ENCODE peak calls at places on chromosome 2, in seven cellular contexts. L, I, O, B, Q, K and D are unnamed samples.

GRCh38 chr2:202335791-202336467 is 40.2 kb upstream of the BMPR2 start:
- DNase-seq in L (no peak), I (no peak), O (no peak), B (no peak), Q (no peak), K (no peak), D (no peak)

GRCh38 chr2:96095116-96095636 is 21.2 kb downstream of the ADRA2B start:
- DNase-seq in L (peak), I (no peak), O (no peak), B (no peak), Q (no peak), K (no peak), D (no peak)

GRCh38 chr2:232843860-232844259 is 26.2 kb upstream of the SNORC start:
- DNase-seq in L (no peak), I (no peak), O (no peak), B (no peak), Q (no peak), K (no peak), D (no peak)

GRCh38 chr2:25127631-25128030 is 40.7 kb downstream of the POMC start:
- DNase-seq in L (no peak), I (no peak), O (no peak), B (no peak), Q (no peak), K (no peak), D (no peak)

GRCh38 chr2:9946818-9947217 is 4.7 kb upstream of the GRHL1 start:
- DNase-seq in L (no peak), I (no peak), O (no peak), B (no peak), Q (no peak), K (peak), D (no peak)

GRCh38 chr2:183284606-183285005 is 160.4 kb downstream of the NUP35 start:
- DNase-seq in L (no peak), I (no peak), O (no peak), B (no peak), Q (no peak), K (no peak), D (no peak)

GRCh38 chr2:56741601-56742102 is 557.9 kb downstream of the CCDC85A start:
- DNase-seq in L (no peak), I (no peak), O (peak), B (peak), Q (no peak), K (peak), D (peak)

GRCh38 chr2:232432598-232433184 is 23.3 kb upstream of the ALPI start:
- DNase-seq in L (peak), I (peak), O (peak), B (no peak), Q (no peak), K (no peak), D (no peak)

GRCh38 chr2:159010340-159010739 is 41.9 kb downstream of the TANC1 start:
- DNase-seq in L (no peak), I (no peak), O (peak), B (no peak), Q (no peak), K (peak), D (no peak)

GRCh38 chr2:28227498-28227897 is 165.2 kb upstream of the FOSL2 start:
- DNase-seq in L (no peak), I (no peak), O (no peak), B (no peak), Q (no peak), K (no peak), D (no peak)

GRCh38 chr2:81060971-81061370 is 756.4 kb upstream of the LRRTM1 start:
- DNase-seq in L (no peak), I (no peak), O (no peak), B (no peak), Q (no peak), K (no peak), D (no peak)

GRCh38 chr2:201263774-201264173 is 3.4 kb downstream of the CASP8 start:
- DNase-seq in L (no peak), I (no peak), O (no peak), B (no peak), Q (no peak), K (no peak), D (no peak)

GRCh38 chr2:12928197-12928596 is 211.5 kb downstream of the TRIB2 start:
- DNase-seq in L (peak), I (no peak), O (peak), B (no peak), Q (no peak), K (no peak), D (no peak)

GRCh38 chr2:241894681-241895426 is 25.3 kb downstream of the RTP5 start:
- DNase-seq in L (no peak), I (peak), O (no peak), B (no peak), Q (no peak), K (no peak), D (peak)

GRCh38 chr2:237581751-237582746 is 8.5 kb downstream of the RAB17 start:
- DNase-seq in L (peak), I (no peak), O (peak), B (no peak), Q (peak), K (peak), D (no peak)

GRCh38 chr2:62287895-62288589 is 92.1 kb downstream of the B3GNT2 start:
- DNase-seq in L (peak), I (no peak), O (peak), B (no peak), Q (peak), K (peak), D (no peak)

GRCh38 chr2:232970051-232970450 is 43.0 kb downstream of the NGEF start:
- DNase-seq in L (no peak), I (no peak), O (no peak), B (no peak), Q (no peak), K (no peak), D (no peak)

GRCh38 chr2:216299588-216299987 is 72.7 kb downstream of the MARCHF4 start:
- DNase-seq in L (peak), I (no peak), O (no peak), B (no peak), Q (no peak), K (no peak), D (no peak)

GRCh38 chr2:12213222-12213621 is 466.8 kb downstream of the LPIN1 start:
- DNase-seq in L (peak), I (no peak), O (no peak), B (no peak), Q (no peak), K (no peak), D (no peak)

GRCh38 chr2:69554981-69555380 is 88.6 kb downstream of the AAK1 start:
- DNase-seq in L (no peak), I (no peak), O (no peak), B (no peak), Q (peak), K (no peak), D (no peak)

GRCh38 chr2:48227617-48228344 is 302.2 kb upstream of the STON1 start:
- DNase-seq in L (no peak), I (no peak), O (no peak), B (no peak), Q (peak), K (no peak), D (no peak)

GRCh38 chr2:24076849-24077534 is 866 bp upstream of the SF3B6 start:
- DNase-seq in L (peak), I (no peak), O (peak), B (no peak), Q (no peak), K (no peak), D (peak)

GRCh38 chr2:98346259-98347236 is at the start of gene CNGA3:
- DNase-seq in L (peak), I (peak), O (peak), B (no peak), Q (no peak), K (no peak), D (no peak)

GRCh38 chr2:200356794-200357472 is 50.4 kb downstream of the SPATS2L start:
- DNase-seq in L (no peak), I (no peak), O (no peak), B (no peak), Q (no peak), K (no peak), D (no peak)

GRCh38 chr2:30306522-30306921 is 75.2 kb downstream of the LBH start:
- DNase-seq in L (no peak), I (no peak), O (no peak), B (no peak), Q (no peak), K (no peak), D (no peak)

GRCh38 chr2:10139536-10139935 is 17.0 kb downstream of the RRM2 start:
- DNase-seq in L (no peak), I (no peak), O (no peak), B (no peak), Q (no peak), K (no peak), D (no peak)

GRCh38 chr2:157261199-157261782 is 3.8 kb downstream of the GALNT5 start:
- DNase-seq in L (peak), I (no peak), O (peak), B (peak), Q (no peak), K (no peak), D (no peak)

GRCh38 chr2:16177671-16178180 is 237.4 kb downstream of the MYCN start:
- DNase-seq in L (no peak), I (no peak), O (no peak), B (no peak), Q (no peak), K (no peak), D (no peak)

GRCh38 chr2:118852605-118853128 is 5.2 kb upstream of the EN1 start:
- DNase-seq in L (no peak), I (peak), O (peak), B (no peak), Q (no peak), K (no peak), D (no peak)

GRCh38 chr2:88074854-88075292 is 7.2 kb downstream of the SMYD1 start:
- DNase-seq in L (no peak), I (no peak), O (no peak), B (no peak), Q (no peak), K (no peak), D (no peak)

GRCh38 chr2:101655941-101656422 is 41.5 kb upstream of the MAP4K4 start:
- DNase-seq in L (no peak), I (no peak), O (no peak), B (no peak), Q (no peak), K (peak), D (no peak)

GRCh38 chr2:88933980-88934379 is 242.5 kb downstream of the RPIA start:
- DNase-seq in L (no peak), I (no peak), O (no peak), B (no peak), Q (no peak), K (peak), D (no peak)

GRCh38 chr2:216651370-216651881 is 18.2 kb downstream of the IGFBP2 start:
- DNase-seq in L (no peak), I (no peak), O (no peak), B (no peak), Q (no peak), K (no peak), D (no peak)

DNA sequence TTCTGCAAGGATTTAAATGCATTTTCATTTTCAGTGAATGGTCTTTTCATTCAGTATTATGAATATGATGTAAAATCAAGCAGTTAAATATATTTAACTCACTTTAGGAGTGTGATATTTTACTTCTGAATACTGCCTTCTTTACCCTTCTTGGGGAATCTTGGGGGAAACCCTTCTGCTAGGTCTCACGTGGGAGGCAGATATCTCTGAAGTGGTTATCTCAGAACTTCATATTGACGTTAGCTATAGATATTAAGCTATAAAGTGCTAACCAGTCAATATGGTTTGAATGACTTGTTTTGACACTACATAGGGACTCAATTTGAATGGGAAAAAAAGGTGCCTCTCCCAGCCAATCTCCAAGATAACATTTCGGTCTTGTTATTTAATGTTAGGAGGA is 9.8 kb downstream of the REL start:
- DNase-seq in L (peak), I (no peak), O (no peak), B (no peak), Q (no peak), K (no peak), D (no peak)
- TF ChIP-seq JUND in L (no peak), I (no peak), O (no peak), B (no peak), Q (no peak), K (no peak), D (no peak)

GRCh38 chr2:230934291-230935131 is 9.5 kb upstream of the GPR55 start:
- DNase-seq in L (no peak), I (peak), O (no peak), B (no peak), Q (no peak), K (no peak), D (no peak)

GRCh38 chr2:230931556-230932231 is 6.7 kb upstream of the GPR55 start:
- DNase-seq in L (no peak), I (no peak), O (no peak), B (no peak), Q (no peak), K (no peak), D (no peak)

GRCh38 chr2:230933521-230934180 is 8.6 kb upstream of the GPR55 start:
- DNase-seq in L (no peak), I (peak), O (no peak), B (no peak), Q (no peak), K (no peak), D (no peak)

GRCh38 chr2:230930928-230931555 is 6.0 kb upstream of the GPR55 start:
- DNase-seq in L (no peak), I (no peak), O (no peak), B (no peak), Q (no peak), K (no peak), D (no peak)

GRCh38 chr2:230932556-230933511 is 7.8 kb upstream of the GPR55 start:
- DNase-seq in L (no peak), I (no peak), O (no peak), B (no peak), Q (no peak), K (no peak), D (no peak)
- TF ChIP-seq JUND in L (no peak), I (no peak), O (no peak), B (no peak), Q (no peak), K (no peak), D (no peak)

GRCh38 chr2:44016282-44016681 is 20.5 kb upstream of the LRPPRC start:
- DNase-seq in L (peak), I (peak), O (no peak), B (no peak), Q (no peak), K (peak), D (peak)
- TF ChIP-seq JUND in L (no peak), I (no peak), O (no peak), B (no peak), Q (no peak), K (no peak), D (no peak)

GRCh38 chr2:168730391-168730790 is 72.0 kb upstream of the NOSTRIN start:
- DNase-seq in L (peak), I (no peak), O (no peak), B (no peak), Q (no peak), K (no peak), D (no peak)
- TF ChIP-seq JUND in L (no peak), I (peak), O (no peak), B (no peak), Q (no peak), K (no peak), D (no peak)

GRCh38 chr2:219024059-219024458 is 17.3 kb downstream of the CFAP65 start:
- DNase-seq in L (no peak), I (no peak), O (no peak), B (no peak), Q (no peak), K (no peak), D (no peak)

GRCh38 chr2:219022041-219022440 is 19.3 kb downstream of the CFAP65 start:
- DNase-seq in L (no peak), I (no peak), O (no peak), B (no peak), Q (no peak), K (no peak), D (no peak)

GRCh38 chr2:219022616-219023015 is 18.7 kb downstream of the CFAP65 start:
- DNase-seq in L (no peak), I (no peak), O (no peak), B (no peak), Q (no peak), K (no peak), D (no peak)

GRCh38 chr2:219021591-219021990 is 19.7 kb downstream of the CFAP65 start:
- DNase-seq in L (no peak), I (no peak), O (no peak), B (no peak), Q (no peak), K (no peak), D (no peak)

DNA sequence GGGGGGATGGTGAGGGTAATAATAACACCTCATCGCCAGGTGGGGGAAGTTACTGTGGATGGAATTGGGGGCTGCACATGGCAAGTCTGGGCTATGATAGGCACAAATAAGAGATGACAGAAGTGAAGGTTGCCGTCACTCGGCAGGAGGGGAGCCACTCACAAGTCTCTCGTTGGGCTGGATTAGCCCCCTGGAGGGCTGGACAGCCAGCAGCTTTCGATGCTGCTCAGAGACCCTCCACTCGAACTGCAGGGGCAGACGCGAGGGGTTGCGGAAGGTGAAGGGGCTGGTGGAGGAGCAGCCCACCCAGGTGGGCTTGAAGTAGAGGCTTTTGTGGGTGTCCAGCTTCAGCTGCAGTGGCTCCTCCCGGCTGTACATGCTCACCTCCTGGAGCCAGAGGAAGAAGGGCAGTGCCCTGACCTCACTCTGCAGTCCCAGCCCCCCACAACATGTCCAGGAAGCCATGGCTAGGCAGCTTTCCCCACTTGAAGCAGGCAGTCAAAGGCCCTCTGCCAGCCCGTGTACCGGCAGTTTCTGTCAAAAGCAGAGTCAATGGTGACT is 18.2 kb downstream of the CFAP65 start:
- DNase-seq in L (no peak), I (no peak), O (no peak), B (no peak), Q (no peak), K (no peak), D (no peak)
- TF ChIP-seq JUND in L (no peak), I (no peak), O (no peak), B (no peak), Q (no peak), K (no peak), D (no peak)

GRCh38 chr2:54845514-54845913 is 122.1 kb downstream of the EML6 start:
- DNase-seq in L (no peak), I (no peak), O (no peak), B (no peak), Q (peak), K (no peak), D (no peak)
- TF ChIP-seq JUND in L (no peak), I (no peak), O (no peak), B (no peak), Q (no peak), K (no peak), D (no peak)

GRCh38 chr2:172021955-172022354 is 22.2 kb downstream of the METAP1D start:
- DNase-seq in L (peak), I (no peak), O (no peak), B (no peak), Q (no peak), K (no peak), D (no peak)
- TF ChIP-seq JUND in L (peak), I (no peak), O (no peak), B (no peak), Q (no peak), K (no peak), D (no peak)

GRCh38 chr2:6832995-6833604 is 32.6 kb downstream of the CMPK2 start:
- DNase-seq in L (no peak), I (no peak), O (no peak), B (no peak), Q (no peak), K (no peak), D (no peak)
- TF ChIP-seq JUND in L (no peak), I (no peak), O (no peak), B (no peak), Q (no peak), K (no peak), D (no peak)

DNA sequence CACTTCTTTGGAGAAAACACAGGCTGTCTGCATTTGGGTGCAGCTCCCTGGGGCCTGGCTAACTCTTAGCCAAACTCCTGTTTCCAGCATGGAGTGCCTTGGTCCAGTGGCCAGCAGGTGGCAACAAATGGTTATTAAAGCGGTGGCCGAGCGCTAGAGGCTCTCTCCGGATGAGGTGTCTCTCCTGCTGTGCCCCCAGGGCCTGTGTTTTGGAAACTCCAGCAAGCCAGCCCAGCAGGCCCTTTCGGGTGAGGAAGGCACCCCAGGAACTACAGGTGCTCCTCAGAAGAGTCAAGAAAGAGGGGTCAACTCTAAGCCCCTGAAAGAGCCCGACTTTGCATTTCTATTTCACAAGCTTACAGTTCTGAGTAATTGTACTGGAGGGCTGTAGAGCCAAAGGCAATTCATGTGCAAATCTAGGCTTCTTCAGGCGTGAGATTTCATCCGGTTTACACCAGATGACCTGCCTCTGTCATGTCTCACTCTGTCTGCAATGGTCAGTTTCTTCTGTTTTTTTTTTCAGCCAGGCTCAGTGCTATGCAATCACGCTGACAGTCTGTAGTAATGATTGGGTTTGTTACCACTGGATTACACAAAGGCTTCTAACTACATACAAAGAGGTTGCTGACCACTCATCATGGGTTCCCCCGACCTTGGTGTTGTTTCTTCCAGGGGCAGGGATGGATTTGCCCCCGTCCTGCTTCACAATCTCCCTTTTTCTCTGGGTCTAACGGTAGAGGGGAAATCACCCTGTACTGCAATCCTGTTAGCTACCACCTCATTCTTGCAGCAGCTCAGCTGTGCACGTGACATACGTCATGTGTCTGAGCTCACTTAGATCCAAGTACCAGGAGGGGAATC is 7.6 kb upstream of the CHRNA1 start:
- DNase-seq in L (peak), I (peak), O (peak), B (peak), Q (no peak), K (peak), D (peak)
- TF ChIP-seq JUND in L (peak), I (peak), O (no peak), B (no peak), Q (no peak), K (no peak), D (no peak)